ENCODE peak calls at places on chromosomes 16 and 17, in nine cellular contexts. Y, Z, I, V, G, A, C, Q and B are unnamed samples.

GRCh38 chr17:68184816-68185436 is 62.9 kb upstream of the AMZ2 start:
- DNase-seq in Z (no peak), A (peak), I (no peak), G (no peak), C (no peak), V (peak), Y (no peak), Q (no peak), B (no peak)

GRCh38 chr16:1546430-1546829 is 13.0 kb downstream of the TMEM204 start:
- DNase-seq in Q (no peak), Z (no peak), G (no peak), I (no peak), A (no peak), Y (no peak), V (no peak), C (no peak), B (no peak)

GRCh38 chr16:49502136-49502881 is 128.7 kb downstream of the C16orf78 start:
- DNase-seq in Q (peak), G (no peak), V (no peak), Y (no peak), I (no peak), Z (no peak), A (no peak), C (no peak), B (no peak)

GRCh38 chr17:38332735-38333134 is 11.0 kb downstream of the GPR179 start:
- DNase-seq in I (no peak), V (no peak), A (no peak), G (no peak), Y (no peak), Z (no peak), Q (no peak), C (no peak), B (no peak)

GRCh38 chr17:57739402-57740224 is 5.5 kb downstream of the CCDC182 start:
- DNase-seq in A (peak), Z (no peak), V (peak), I (no peak), C (no peak), Y (no peak), G (peak), Q (no peak), B (no peak)

GRCh38 chr16:85284138-85284897 is 172.0 kb upstream of the CIBAR2 start:
- DNase-seq in C (no peak), Y (no peak), A (no peak), Q (no peak), G (no peak), Z (no peak), V (no peak), I (no peak), B (no peak)

GRCh38 chr17:80706454-80706853 is 161.8 kb downstream of the RPTOR start:
- DNase-seq in C (no peak), V (no peak), I (no peak), Y (no peak), A (no peak), Q (no peak), G (no peak), Z (no peak), B (no peak)

GRCh38 chr17:56653877-56654276 is 60.4 kb downstream of the NOG start:
- DNase-seq in A (peak), Z (no peak), G (peak), Q (no peak), I (no peak), Y (no peak), C (peak), V (peak), B (peak)

GRCh38 chr16:51407199-51407598 is 256.1 kb upstream of the SALL1 start:
- DNase-seq in G (peak), Z (no peak), A (no peak), Y (no peak), C (no peak), V (peak), Q (no peak), I (no peak), B (no peak)

GRCh38 chr17:49748223-49748622 is 15.7 kb downstream of the FAM117A start:
- DNase-seq in Q (no peak), Y (no peak), Z (no peak), I (no peak), C (no peak), V (no peak), G (no peak), A (no peak), B (no peak)

GRCh38 chr17:48530208-48530886 is 464 bp downstream of the HOXB1 start:
- DNase-seq in Y (no peak), Q (no peak), Z (no peak), G (no peak), A (no peak), V (no peak), I (no peak), C (no peak), B (no peak)

GRCh38 chr17:40825596-40825995 is 3.2 kb upstream of the KRT10 start:
- DNase-seq in A (no peak), Y (no peak), Z (no peak), G (no peak), I (no peak), C (peak), V (no peak), Q (no peak), B (no peak)

GRCh38 chr16:28010671-28011070 is 52.8 kb downstream of the GSG1L start:
- DNase-seq in Z (no peak), G (no peak), Y (no peak), V (no peak), I (no peak), Q (no peak), A (no peak), C (peak), B (no peak)

GRCh38 chr17:3985800-3986199 is 21.6 kb upstream of the ATP2A3 start:
- DNase-seq in Z (peak), Y (no peak), A (no peak), C (no peak), I (no peak), G (no peak), V (no peak), Q (no peak), B (no peak)

GRCh38 chr16:66560107-66560506 is 6.1 kb upstream of the CMTM1 start:
- DNase-seq in G (no peak), C (no peak), I (no peak), A (no peak), Q (no peak), V (no peak), Z (no peak), Y (no peak), B (no peak)

GRCh38 chr16:79312502-79312901 is 288.0 kb downstream of the MAF start:
- DNase-seq in G (no peak), C (no peak), Y (no peak), A (no peak), I (no peak), V (no peak), Q (no peak), Z (no peak), B (no peak)

GRCh38 chr17:32558997-32559650 is 72.3 kb downstream of the CDK5R1 start:
- DNase-seq in V (peak), A (peak), Y (no peak), C (no peak), Z (no peak), G (peak), I (no peak), Q (no peak), B (no peak)

GRCh38 chr17:51860934-51861561 is 297.5 kb downstream of the CA10 start:
- DNase-seq in A (peak), G (peak), Y (peak), V (peak), Q (no peak), C (no peak), Z (no peak), I (no peak), B (no peak)

GRCh38 chr17:35129973-35130351 is 8.5 kb downstream of the FNDC8 start:
- DNase-seq in I (no peak), Y (no peak), C (peak), Q (no peak), A (no peak), G (no peak), V (no peak), Z (no peak), B (no peak)

GRCh38 chr16:64362193-64362592 is 759.7 kb downstream of the CDH11 start:
- DNase-seq in C (peak), Q (no peak), G (peak), A (no peak), Y (peak), V (no peak), I (no peak), Z (no peak), B (peak)

GRCh38 chr17:83176272-83176955 is 97.0 kb downstream of the METRNL start:
- DNase-seq in Q (no peak), G (no peak), Y (no peak), C (no peak), A (no peak), Z (no peak), V (peak), I (peak), B (no peak)

GRCh38 chr17:4948997-4949320 is 629 bp upstream of the PFN1 start:
- DNase-seq in Y (peak), C (peak), G (peak), Q (peak), A (peak), Z (peak), I (peak), V (peak), B (peak)

GRCh38 chr17:80924111-80924806 is 67.4 kb upstream of the CHMP6 start:
- DNase-seq in G (no peak), C (no peak), Q (no peak), I (no peak), Z (no peak), A (no peak), V (no peak), Y (no peak), B (no peak)

GRCh38 chr17:2789700-2790099 is 6.5 kb upstream of the RAP1GAP2 start:
- DNase-seq in A (no peak), Y (no peak), Z (no peak), G (no peak), C (no peak), V (no peak), Q (no peak), I (no peak), B (no peak)

GRCh38 chr17:81285179-81285878 is 9.8 kb downstream of the SLC38A10 start:
- DNase-seq in G (no peak), Z (peak), Y (peak), C (peak), V (peak), A (peak), Q (peak), I (no peak), B (no peak)

GRCh38 chr17:66149562-66149961 is 42.4 kb downstream of the CEP112 start:
- DNase-seq in V (no peak), I (no peak), Y (no peak), C (no peak), A (no peak), Q (no peak), G (no peak), Z (no peak), B (no peak)

GRCh38 chr17:28878981-28879380 is 18.6 kb downstream of the FLOT2 start:
- DNase-seq in I (no peak), A (peak), Q (no peak), V (peak), C (peak), Y (no peak), Z (no peak), G (peak), B (peak)

DNA sequence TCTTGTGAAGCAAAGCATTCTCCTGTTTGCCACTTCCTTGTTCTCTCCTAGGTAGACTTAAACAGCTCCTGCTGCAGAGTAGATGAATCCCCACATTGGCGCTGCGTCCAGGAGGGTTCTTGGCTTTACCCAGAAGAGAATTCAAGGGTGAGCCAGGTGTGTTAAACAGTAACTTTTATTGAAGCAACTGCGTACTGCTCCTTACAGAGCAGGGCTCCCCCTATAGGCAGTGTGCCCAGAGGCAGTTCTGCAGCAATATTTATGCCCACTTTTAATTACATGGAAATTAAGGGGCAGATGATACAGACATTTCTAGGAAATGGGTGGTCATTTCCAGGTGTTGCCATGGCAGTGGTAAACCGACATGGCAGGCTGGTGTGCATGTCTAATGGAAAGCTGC is 987.6 kb upstream of the RBFOX1 start:
- DNase-seq in V (no peak), Z (no peak), C (no peak), G (no peak), Q (no peak), A (no peak), I (no peak), Y (no peak), B (no peak)
- TF ChIP-seq CTCF in V (no peak), Z (peak), C (no peak), G (no peak), Q (no peak), A (no peak), I (peak), Y (no peak), B (peak)

DNA sequence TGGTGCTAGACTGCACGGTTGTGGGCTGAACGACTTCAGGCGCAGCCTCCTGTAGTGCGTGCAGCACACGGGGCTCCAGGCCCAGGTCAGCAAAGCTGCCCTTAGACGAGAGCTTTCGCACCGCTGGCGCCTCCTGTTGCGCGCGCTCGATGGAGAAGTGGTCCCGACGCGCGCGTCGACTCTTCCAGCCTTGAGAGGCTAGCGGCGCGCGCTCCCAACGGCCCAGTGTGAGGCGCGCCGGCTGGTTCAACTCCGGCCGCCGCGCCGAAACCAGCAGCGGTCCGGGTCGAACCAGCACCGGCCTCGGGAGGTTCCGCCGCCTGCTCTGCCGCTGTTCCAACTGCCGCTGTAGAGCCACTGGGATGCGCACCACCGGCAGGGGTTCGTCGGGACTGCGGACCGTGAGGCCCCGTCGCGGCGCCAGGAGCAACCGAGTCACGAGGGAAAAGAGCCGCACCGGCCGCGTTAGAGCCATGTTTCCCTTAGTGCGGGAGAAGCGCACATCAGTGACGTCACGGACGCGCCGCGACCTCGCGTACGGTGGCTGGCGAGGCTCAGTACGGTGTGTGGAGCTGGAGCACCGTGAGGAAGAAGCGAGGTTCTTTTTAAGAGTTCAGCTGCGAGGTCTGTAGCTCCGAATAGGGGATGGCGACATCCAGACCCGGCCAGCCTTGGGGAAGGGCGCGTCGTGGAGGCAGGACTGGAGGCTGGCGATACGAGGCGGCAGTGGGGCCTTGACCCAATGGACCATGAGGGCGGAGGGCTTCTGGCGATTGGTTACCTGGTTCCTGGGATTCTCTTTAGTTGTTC is at the start of the genes DDX28 and DUS2:
- DNase-seq in A (peak), C (peak), I (peak), V (peak), G (peak), Q (peak), Y (peak), Z (peak), B (peak)
- TF ChIP-seq CTCF in A (peak), C (no peak), I (no peak), V (no peak), G (peak), Q (peak), Y (no peak), Z (no peak), B (no peak)

DNA sequence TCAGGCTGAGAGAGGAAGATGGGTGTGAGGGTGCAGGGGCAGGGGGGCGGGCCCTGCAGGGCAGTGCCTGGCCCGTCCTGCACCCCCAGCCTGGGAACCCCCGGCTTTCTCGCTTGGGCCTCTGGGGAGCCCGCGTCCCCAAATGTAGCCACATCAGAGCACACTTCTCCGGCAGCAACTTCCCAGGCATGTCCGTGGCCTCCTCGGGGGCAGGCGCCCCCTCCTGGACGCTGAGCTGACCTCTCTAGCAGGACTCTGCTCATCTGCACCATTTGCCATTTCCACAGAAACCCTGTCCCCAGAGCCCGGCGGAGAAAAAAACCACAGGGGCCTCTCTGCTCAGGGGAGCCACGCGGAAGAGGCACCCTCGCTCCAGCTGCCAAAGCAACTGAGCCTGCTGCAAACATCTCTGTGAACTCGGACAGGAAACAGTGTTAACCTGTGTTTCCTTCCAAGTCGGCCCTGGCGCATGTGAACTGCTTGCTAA is 63.4 kb downstream of the KLHDC4 start:
- DNase-seq in Z (no peak), C (peak), I (no peak), A (peak), G (no peak), V (peak), Q (no peak), Y (no peak), B (no peak)
- TF ChIP-seq CTCF in Z (peak), C (peak), I (peak), A (peak), G (peak), V (peak), Q (no peak), Y (no peak), B (peak)

DNA sequence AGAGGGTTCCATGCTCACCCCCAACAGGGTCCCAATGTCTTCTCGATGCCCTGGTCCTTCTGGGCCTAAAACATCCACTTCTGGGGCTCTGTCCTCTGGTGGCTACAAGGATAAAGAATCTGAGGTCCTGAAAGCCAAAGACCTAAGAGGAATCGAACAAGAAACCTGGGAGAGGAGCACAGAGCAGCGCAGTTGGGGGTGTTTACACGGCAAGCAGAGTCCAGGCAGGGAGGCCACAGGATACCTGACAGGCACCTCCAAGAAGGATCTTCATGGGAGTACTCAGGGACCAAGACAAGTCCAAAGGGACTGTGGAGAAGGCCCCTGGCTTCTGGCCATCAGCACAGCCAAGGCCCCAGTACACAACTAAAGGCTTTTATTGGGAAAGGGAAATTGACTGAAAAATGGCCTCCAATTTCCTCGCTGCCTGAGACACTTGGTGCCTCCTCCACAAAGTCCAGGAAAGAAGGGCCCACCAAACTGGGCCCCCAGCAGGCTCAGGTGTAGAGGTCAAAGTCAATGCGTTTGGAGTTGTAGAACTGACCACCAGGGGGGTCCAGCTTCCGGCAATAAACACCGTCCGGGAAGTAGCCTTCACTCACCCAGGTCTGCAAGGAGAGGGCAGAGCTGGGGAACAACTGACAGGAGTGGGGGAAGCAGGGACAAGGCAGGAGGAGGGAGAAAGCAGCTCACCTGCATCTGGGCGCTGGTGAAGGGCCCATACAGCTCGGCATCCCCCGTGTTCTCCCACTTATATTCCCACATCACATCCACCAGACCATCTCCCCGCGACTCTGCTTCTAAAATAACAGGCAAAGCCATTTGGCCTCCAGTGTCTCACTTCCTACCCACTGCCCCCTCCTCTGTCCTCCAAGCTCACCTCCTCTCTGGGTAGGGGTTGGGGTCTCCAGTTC is 2.4 kb downstream of the CD2BP2 start:
- DNase-seq in V (no peak), C (no peak), Z (peak), Y (no peak), G (no peak), A (no peak), I (no peak), Q (no peak), B (no peak)
- TF ChIP-seq CTCF in V (no peak), C (peak), Z (no peak), Y (no peak), G (peak), A (no peak), I (peak), Q (no peak), B (peak)

DNA sequence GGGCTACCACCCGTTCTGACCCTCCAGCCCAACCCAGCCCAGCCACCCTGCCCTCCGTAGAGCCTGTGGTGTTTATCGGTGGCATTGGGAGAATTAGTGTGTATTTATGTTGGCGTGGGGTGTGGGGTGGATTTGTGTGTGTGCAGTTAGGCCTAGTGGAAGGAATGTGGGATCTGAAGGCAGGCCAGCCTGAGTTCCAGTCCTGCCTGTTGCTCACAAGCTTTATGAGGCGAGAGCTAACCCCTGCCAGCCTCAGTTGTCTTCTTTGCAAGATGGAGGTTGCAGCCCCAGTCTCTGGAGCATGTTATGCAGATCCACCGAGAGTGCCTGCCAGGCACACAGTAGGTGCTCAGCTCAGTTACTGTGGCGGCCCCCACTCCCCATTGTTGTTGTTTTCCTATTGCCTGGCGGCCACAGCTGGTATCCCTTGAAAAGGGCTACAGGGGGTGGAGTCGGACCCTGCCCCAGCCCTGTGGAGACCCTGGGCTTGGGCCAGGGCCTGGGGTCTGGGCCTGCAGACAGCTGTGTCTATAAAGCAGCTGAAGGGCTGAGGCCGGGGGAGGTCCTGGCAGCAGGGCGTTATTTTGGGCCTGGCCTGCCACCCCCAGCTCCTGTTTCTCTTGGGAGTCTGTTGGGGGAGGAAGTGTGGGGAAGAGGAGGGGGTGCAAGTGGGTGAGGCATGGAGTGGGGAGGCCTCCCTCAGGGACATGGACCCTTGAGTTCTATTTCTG is 5.1 kb downstream of the ERBB2 start:
- DNase-seq in C (peak), Y (no peak), Q (peak), V (no peak), Z (no peak), G (no peak), A (no peak), I (no peak), B (peak)
- TF ChIP-seq CTCF in C (peak), Y (no peak), Q (peak), V (no peak), Z (peak), G (peak), A (no peak), I (peak), B (peak)

GRCh38 chr17:10059684-10060211 is 138.7 kb downstream of the GAS7 start:
- DNase-seq in Y (no peak), G (no peak), C (peak), V (peak), I (no peak), Z (no peak), Q (no peak), A (peak), B (no peak)
- TF ChIP-seq CTCF in Y (no peak), G (no peak), C (no peak), V (no peak), I (no peak), Z (no peak), Q (no peak), A (no peak), B (no peak)